ENCODE peak calls at places on chromosome 17, in seven cellular contexts. M is GM12891; V is GM12865; O is fibroblast of pulmonary artery; I is stimulated activated CD4-positive, alpha-beta T cell treated with anti-CD3 and anti-CD28 coated beads, Interleukin-4, amount 100 ng/mL, for 4 hours; S is transverse colon; X is NK-92 treated with Interleukin-12 subunit alpha and Interleukin-12 subunit beta, amount 100 ng/mL, for 24 hours. E is an unnamed sample.

GRCh38 chr17:31518478-31518877 is 127.0 kb downstream of the RAB11FIP4 start:
- DNase-seq in M (no peak), V (no peak), O (no peak), I (no peak), S (no peak), X (no peak), E (no peak)

GRCh38 chr17:16938496-16939270 is 33.2 kb downstream of the TNFRSF13B start:
- DNase-seq in M (no peak), V (no peak), O (no peak), I (no peak), S (peak; percentile 4), X (no peak), E (no peak)

GRCh38 chr17:6574689-6575595 is 18.6 kb upstream of the PITPNM3 start:
- DNase-seq in M (peak; percentile 66), V (peak; percentile 58), O (peak; percentile 65), I (peak; percentile 25), S (peak; percentile 34), X (no peak), E (no peak)

GRCh38 chr17:65941500-65941899 is 250.4 kb downstream of the CEP112 start:
- DNase-seq in M (no peak), V (no peak), O (peak; percentile 7), I (no peak), S (no peak), X (no peak), E (no peak)

GRCh38 chr17:53722407-53722806 is 100.3 kb upstream of the KIF2B start:
- DNase-seq in M (no peak), V (no peak), O (peak; percentile 96), I (no peak), S (no peak), X (no peak), E (no peak)

GRCh38 chr17:50562266-50563094 is 2.0 kb downstream of the CACNA1G start:
- DNase-seq in M (no peak), V (no peak), O (no peak), I (no peak), S (no peak), X (no peak), E (no peak)

GRCh38 chr17:83107656-83108048 is 28.2 kb downstream of the METRNL start:
- DNase-seq in M (no peak), V (no peak), O (no peak), I (no peak), S (no peak), X (no peak), E (no peak)

GRCh38 chr17:61464121-61464905 is 12.1 kb downstream of the TBX4 start:
- DNase-seq in M (no peak), V (no peak), O (no peak), I (no peak), S (no peak), X (no peak), E (no peak)

GRCh38 chr17:42760652-42761581 is at the start of gene RAMP2:
- DNase-seq in M (no peak), V (peak; percentile 32), O (no peak), I (peak; percentile 17), S (no peak), X (no peak), E (no peak)

GRCh38 chr17:43550754-43551153 is 4.6 kb upstream of the ETV4 start:
- DNase-seq in M (no peak), V (no peak), O (no peak), I (no peak), S (no peak), X (no peak), E (no peak)

GRCh38 chr17:63996430-63997182 is 1.5 kb upstream of the PRR29 start:
- DNase-seq in M (no peak), V (no peak), O (no peak), I (no peak), S (no peak), X (no peak), E (no peak)

GRCh38 chr17:29617125-29617480 is 5.6 kb downstream of the CORO6 start:
- DNase-seq in M (peak; percentile 86), V (peak; percentile 93), O (peak; percentile 72), I (peak; percentile 91), S (peak; percentile 90), X (no peak), E (peak; percentile 80)

GRCh38 chr17:20089795-20090547 is 80.8 kb downstream of the SPECC1 start:
- DNase-seq in M (peak; percentile 32), V (peak; percentile 57), O (no peak), I (no peak), S (no peak), X (no peak), E (no peak)

GRCh38 chr17:63358111-63358839 is 87.8 kb downstream of the CYB561 start:
- DNase-seq in M (no peak), V (no peak), O (peak; percentile 82), I (no peak), S (no peak), X (no peak), E (no peak)

GRCh38 chr17:1259910-1260389 is 10.3 kb upstream of the BHLHA9 start:
- DNase-seq in M (no peak), V (no peak), O (peak; percentile 46), I (no peak), S (no peak), X (no peak), E (no peak)

GRCh38 chr17:7589891-7590611 is at the start of gene SOX15:
- DNase-seq in M (no peak), V (no peak), O (no peak), I (no peak), S (no peak), X (no peak), E (no peak)

E was measured in stimulated activated naive CD4-positive, alpha-beta T cell.